ENCODE peak calls at places on chromosomes 16 and 17, in five cellular contexts. Q is lower leg skin, G is foreskin fibroblast, J is hepatocyte, B is thoracic aorta. T is an unnamed sample.

GRCh38 chr17:76262732-76263344 is 2.3 kb upstream of the UBALD2 start:
- DNase-seq in J (peak; percentile 68), B (no peak), G (no peak), Q (no peak), T (no peak)

GRCh38 chr16:51095114-51095872 is 55.8 kb downstream of the SALL1 start:
- DNase-seq in Q (no peak), B (no peak), J (no peak), G (no peak), T (no peak)

GRCh38 chr17:80732268-80732667 is 187.6 kb downstream of the RPTOR start:
- DNase-seq in Q (no peak), G (peak; percentile 83), J (no peak), B (no peak), T (no peak)

GRCh38 chr16:1275791-1276579 is 20.1 kb downstream of the TPSD1 start:
- DNase-seq in Q (no peak), J (no peak), B (no peak), G (no peak), T (no peak)

GRCh38 chr16:83494459-83494858 is 313.3 kb upstream of the HSBP1 start:
- DNase-seq in G (no peak), J (no peak), B (no peak), Q (no peak), T (no peak)

GRCh38 chr17:61496174-61496956 is 44.1 kb downstream of the TBX4 start:
- DNase-seq in J (no peak), B (no peak), Q (no peak), G (no peak), T (no peak)

GRCh38 chr16:90083139-90083538 is 6.0 kb upstream of the PRDM7 start:
- DNase-seq in G (no peak), B (no peak), J (no peak), Q (no peak), T (no peak)

GRCh38 chr17:45906237-45906636 is 11.9 kb downstream of the MAPT start:
- DNase-seq in B (no peak), Q (no peak), J (no peak), G (no peak), T (no peak)

GRCh38 chr17:628507-628941 is 86.1 kb downstream of the VPS53 start:
- DNase-seq in B (no peak), Q (no peak), G (no peak), J (no peak), T (no peak)

GRCh38 chr17:3657874-3658783 is 10.2 kb downstream of the TAX1BP3 start:
- DNase-seq in B (no peak), Q (no peak), G (no peak), J (no peak), T (no peak)

GRCh38 chr16:31700530-31701388 is 172.8 kb upstream of the ZNF267 start:
- DNase-seq in Q (peak; percentile 92), J (peak; percentile 93), B (no peak), G (no peak), T (peak; percentile 80)

GRCh38 chr16:30651124-30652004 is 604 bp downstream of the PRR14 start:
- DNase-seq in B (no peak), J (peak; percentile 90), Q (peak; percentile 94), G (peak; percentile 71), T (peak; percentile 34)

GRCh38 chr17:10968007-10968406 is 130.1 kb upstream of the PIRT start:
- DNase-seq in Q (no peak), B (no peak), J (no peak), G (no peak), T (no peak)

GRCh38 chr17:53516643-53517042 is 306.1 kb upstream of the KIF2B start:
- DNase-seq in G (no peak), Q (no peak), B (no peak), J (peak; percentile 28), T (no peak)

GRCh38 chr17:21018894-21019293 is 23.9 kb downstream of the USP22 start:
- DNase-seq in G (no peak), B (no peak), Q (no peak), J (no peak), T (no peak)

GRCh38 chr17:57401556-57402488 is 145.5 kb downstream of the MSI2 start:
- DNase-seq in G (no peak), Q (no peak), J (no peak), B (no peak), T (no peak)

GRCh38 chr17:19897901-19898300 is 30.2 kb upstream of the ULK2 start:
- DNase-seq in Q (peak; percentile 61), B (no peak), G (peak; percentile 65), J (peak; percentile 9), T (no peak)

GRCh38 chr16:31005350-31006085 is 4.9 kb downstream of the STX1B start:
- DNase-seq in Q (no peak), B (no peak), G (no peak), J (no peak), T (no peak)

GRCh38 chr17:2899911-2900310 is 103.7 kb downstream of the RAP1GAP2 start:
- DNase-seq in B (no peak), G (no peak), J (peak; percentile 72), Q (no peak), T (no peak)

GRCh38 chr17:9512323-9513168 is 63.1 kb downstream of the STX8 start:
- DNase-seq in J (no peak), Q (no peak), G (peak; percentile 50), B (no peak), T (no peak)

GRCh38 chr17:62004388-62004787 is 60.7 kb downstream of the MED13 start:
- DNase-seq in B (no peak), Q (no peak), J (no peak), G (no peak), T (no peak)

GRCh38 chr16:68786685-68787418 is 49.8 kb downstream of the CDH1 start:
- DNase-seq in B (no peak), J (peak; percentile 57), Q (no peak), G (no peak), T (no peak)

GRCh38 chr16:12545792-12546342 is 257.8 kb downstream of the CPPED1 start:
- DNase-seq in B (no peak), G (no peak), Q (no peak), J (no peak), T (no peak)

GRCh38 chr17:78723001-78723796 is 58.9 kb downstream of the CYTH1 start:
- DNase-seq in J (peak; percentile 75), Q (peak; percentile 83), G (peak; percentile 41), B (no peak), T (no peak)

GRCh38 chr17:66855204-66855603 is 20.3 kb downstream of the CACNG5 start:
- DNase-seq in Q (peak; percentile 76), G (no peak), J (no peak), B (no peak), T (no peak)

GRCh38 chr17:77566151-77566550 is 392.4 kb upstream of the TNRC6C start:
- DNase-seq in G (no peak), B (no peak), J (no peak), Q (no peak), T (no peak)

GRCh38 chr17:62816282-62816839 is 8.2 kb upstream of the MARCHF10 start:
- DNase-seq in J (no peak), G (no peak), B (no peak), Q (no peak), T (no peak)

GRCh38 chr17:68398731-68399637 is 58.3 kb downstream of the WIPI1 start:
- DNase-seq in B (no peak), J (peak; percentile 80), G (peak; percentile 77), Q (peak; percentile 87), T (no peak)

GRCh38 chr17:40553694-40554534 is 11.4 kb downstream of the CCR7 start:
- DNase-seq in Q (peak; percentile 96), G (peak; percentile 63), J (no peak), B (no peak), T (no peak)

GRCh38 chr17:2011421-2012371 is 13.4 kb downstream of the RTN4RL1 start:
- DNase-seq in B (no peak), G (peak; percentile 53), Q (peak; percentile 92), J (no peak), T (no peak)

GRCh38 chr17:55265434-55266021 is 768 bp downstream of the HLF start:
- DNase-seq in G (no peak), Q (no peak), J (no peak), B (no peak), T (no peak)

GRCh38 chr16:79573071-79573470 is 27.5 kb downstream of the MAF start:
- DNase-seq in J (no peak), G (no peak), Q (no peak), B (no peak), T (no peak)
- TF ChIP-seq CTCF in J (no peak), G (no peak), Q (no peak), B (no peak), T (no peak)

GRCh38 chr16:49382916-49383315 is 9.3 kb downstream of the C16orf78 start:
- DNase-seq in Q (no peak), G (no peak), B (no peak), J (no peak), T (no peak)
- TF ChIP-seq CTCF in Q (no peak), G (no peak), B (no peak), J (no peak), T (no peak)

GRCh38 chr17:13490427-13490826 is 111.3 kb downstream of the HS3ST3A1 start:
- DNase-seq in J (no peak), Q (no peak), G (no peak), B (no peak), T (no peak)
- TF ChIP-seq CTCF in J (no peak), Q (no peak), G (no peak), B (no peak), T (no peak)

GRCh38 chr17:15885770-15886169 is 59.2 kb upstream of the ADORA2B start:
- DNase-seq in B (no peak), J (no peak), G (no peak), Q (no peak), T (no peak)

GRCh38 chr17:15882777-15883176 is 62.2 kb upstream of the ADORA2B start:
- DNase-seq in B (no peak), J (no peak), G (no peak), Q (no peak), T (no peak)

GRCh38 chr17:15883617-15884111 is 61.3 kb upstream of the ADORA2B start:
- DNase-seq in Q (no peak), J (no peak), B (no peak), G (peak; percentile 60), T (no peak)

GRCh38 chr17:15884731-15885130 is 60.2 kb upstream of the ADORA2B start:
- DNase-seq in Q (no peak), B (no peak), J (no peak), G (no peak), T (no peak)

DNA sequence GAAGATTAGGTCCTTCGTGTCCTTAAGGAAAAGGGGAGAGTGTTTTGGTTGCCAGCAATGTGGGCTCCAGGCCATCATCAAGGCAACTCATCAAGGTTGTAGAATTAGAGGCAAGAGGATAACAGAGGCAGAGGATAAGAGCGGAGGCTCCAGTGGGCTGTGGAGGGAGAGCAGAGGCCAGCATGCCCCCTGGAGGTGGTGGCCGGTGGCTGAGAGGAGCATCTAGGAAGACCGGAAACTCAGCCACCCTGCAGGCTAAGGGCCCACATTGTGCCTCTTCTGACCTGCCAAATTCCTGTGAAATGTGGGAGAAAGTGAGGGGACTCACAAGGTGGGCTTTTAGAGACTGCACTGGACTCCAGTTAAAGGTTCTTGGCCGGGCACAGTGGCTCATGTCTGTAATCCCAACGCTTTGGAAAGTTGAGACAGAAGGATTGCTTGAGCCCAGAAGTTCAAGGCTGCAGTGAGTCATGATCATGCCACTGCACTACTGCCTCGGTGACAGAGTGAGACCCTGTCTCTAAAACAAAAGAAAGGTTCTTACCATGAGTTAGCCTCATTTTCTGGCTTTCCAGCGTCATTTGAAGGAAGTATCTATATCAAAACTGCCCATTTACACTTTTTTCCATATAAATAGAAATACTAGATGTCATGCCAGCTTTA is 62.7 kb upstream of the ADORA2B start:
- DNase-seq in Q (no peak), G (no peak), J (no peak), B (no peak), T (no peak)
- TF ChIP-seq CTCF in Q (no peak), G (no peak), J (no peak), B (no peak), T (no peak)

T was measured in omental fat pad.